ENCODE peak calls at places on chromosome 4, in seven cellular contexts. Z is HCT116, A is SK-N-SH, X is GM12878, Q is HepG2, V is K562, T is H1. U is an unnamed sample.

GRCh38 chr4:14415146-14415545 is 587.1 kb upstream of the CPEB2 start:
- DNase-seq in X (no peak), T (no peak), Z (no peak), Q (no peak), A (no peak), V (no peak), U (no peak)

GRCh38 chr4:2936773-2937145 is 26.4 kb downstream of the NOP14 start:
- DNase-seq in X (peak), Q (no peak), V (no peak), A (no peak), Z (no peak), T (no peak), U (no peak)

GRCh38 chr4:177008071-177008835 is 215.5 kb upstream of the VEGFC start:
- DNase-seq in T (no peak), Z (no peak), A (no peak), Q (no peak), V (no peak), X (no peak), U (no peak)

GRCh38 chr4:105719214-105719613 is 10.6 kb downstream of the GSTCD start:
- DNase-seq in Z (no peak), Q (peak), V (no peak), T (no peak), X (no peak), A (no peak), U (no peak)

GRCh38 chr4:147821555-147821954 is 89.7 kb downstream of the ARHGAP10 start:
- DNase-seq in Q (no peak), X (no peak), Z (no peak), T (no peak), A (no peak), V (no peak), U (no peak)

GRCh38 chr4:185238750-185239149 is 29.4 kb downstream of the SNX25 start:
- DNase-seq in Q (no peak), V (no peak), T (no peak), A (no peak), X (no peak), Z (no peak), U (no peak)

GRCh38 chr4:186191266-186192067 is at the start of gene CYP4V2:
- DNase-seq in X (peak), A (peak), Z (peak), Q (peak), V (peak), T (no peak), U (peak)

GRCh38 chr4:181418491-181418890 is 824.7 kb upstream of the TENM3 start:
- DNase-seq in Q (no peak), V (no peak), T (no peak), X (no peak), Z (no peak), A (no peak), U (no peak)

GRCh38 chr4:105765690-105766407 is 57.3 kb downstream of the GSTCD start:
- DNase-seq in Q (peak), A (no peak), V (peak), T (peak), Z (peak), X (no peak), U (no peak)

GRCh38 chr4:36053931-36054330 is 190.4 kb downstream of the ARAP2 start:
- DNase-seq in A (no peak), Z (no peak), X (no peak), Q (no peak), T (no peak), V (no peak), U (no peak)

GRCh38 chr4:151854731-151855130 is 93.9 kb upstream of the GATB start:
- DNase-seq in A (no peak), X (no peak), Q (no peak), Z (no peak), T (no peak), V (no peak), U (no peak)

GRCh38 chr4:156705291-156705690 is 266.3 kb downstream of the PDGFC start:
- DNase-seq in T (no peak), Q (no peak), A (no peak), Z (no peak), X (no peak), V (no peak), U (no peak)

GRCh38 chr4:65242156-65242846 is 428.0 kb downstream of the EPHA5 start:
- DNase-seq in Q (no peak), Z (no peak), V (no peak), A (no peak), T (no peak), X (no peak), U (no peak)

GRCh38 chr4:110020139-110020538 is 107.5 kb downstream of the EGF start:
- DNase-seq in V (no peak), A (no peak), Z (no peak), T (no peak), X (no peak), Q (peak), U (no peak)

GRCh38 chr4:18842431-18842830 is 820.9 kb upstream of the LCORL start:
- DNase-seq in T (no peak), X (no peak), Q (no peak), V (no peak), A (no peak), Z (no peak), U (no peak)

GRCh38 chr4:94411296-94411695 is 40.4 kb upstream of the PDLIM5 start:
- DNase-seq in Z (no peak), V (no peak), X (no peak), Q (no peak), T (no peak), A (no peak), U (no peak)

GRCh38 chr4:25769251-25769650 is 93.5 kb downstream of the SEL1L3 start:
- DNase-seq in Q (no peak), V (no peak), X (no peak), Z (no peak), A (no peak), T (no peak), U (no peak)

GRCh38 chr4:26459054-26459755 is 31.1 kb downstream of the CCKAR start:
- DNase-seq in A (peak), Q (peak), V (peak), Z (peak), T (peak), X (peak), U (peak)

GRCh38 chr4:160423879-160424451 is 1321.1 kb downstream of the RAPGEF2 start:
- DNase-seq in X (no peak), Z (no peak), V (no peak), T (no peak), A (no peak), Q (no peak), U (no peak)

GRCh38 chr4:68256284-68256683 is 10.8 kb upstream of the TMPRSS11B start:
- DNase-seq in T (no peak), A (no peak), X (no peak), Q (no peak), Z (no peak), V (peak), U (no peak)

GRCh38 chr4:73662709-73663546 is 42.7 kb upstream of the RASSF6 start:
- DNase-seq in A (no peak), X (no peak), Q (no peak), V (peak), Z (peak), T (no peak), U (peak)

GRCh38 chr4:152246659-152247058 is 289.2 kb downstream of the FBXW7 start:
- DNase-seq in T (no peak), V (no peak), Q (no peak), Z (no peak), X (no peak), A (no peak), U (no peak)

GRCh38 chr4:113888006-113888405 is 91.4 kb downstream of the ARSJ start:
- DNase-seq in A (no peak), V (no peak), Z (no peak), T (no peak), X (no peak), Q (no peak), U (no peak)

GRCh38 chr4:114136067-114136466 is 156.6 kb upstream of the ARSJ start:
- DNase-seq in V (no peak), X (no peak), Z (no peak), T (no peak), Q (no peak), A (no peak), U (no peak)

GRCh38 chr4:25817059-25817681 is 45.6 kb downstream of the SEL1L3 start:
- DNase-seq in A (no peak), T (no peak), Q (no peak), X (no peak), V (no peak), Z (no peak), U (no peak)

GRCh38 chr4:67437974-67438713 is 107.2 kb downstream of the CENPC start:
- DNase-seq in X (no peak), A (no peak), Z (no peak), T (no peak), V (no peak), Q (peak), U (no peak)

GRCh38 chr4:68167166-68167565 is 37.5 kb upstream of the TMPRSS11F start:
- DNase-seq in V (no peak), X (no peak), Z (no peak), Q (no peak), T (no peak), A (no peak), U (no peak)

GRCh38 chr4:54800831-54801530 is 143.2 kb downstream of the KIT start:
- DNase-seq in V (no peak), Q (no peak), T (no peak), A (no peak), Z (no peak), X (no peak), U (no peak)

GRCh38 chr4:29948858-29949257 is 771.3 kb upstream of the PCDH7 start:
- DNase-seq in A (no peak), Q (no peak), T (no peak), V (no peak), Z (no peak), X (no peak), U (no peak)

GRCh38 chr4:21819086-21819485 is 129.5 kb downstream of the KCNIP4 start:
- DNase-seq in T (no peak), Q (no peak), Z (no peak), V (no peak), A (no peak), X (no peak), U (no peak)

GRCh38 chr4:80124246-80125211 is 51.5 kb upstream of the ANTXR2 start:
- DNase-seq in X (no peak), V (no peak), Z (no peak), T (no peak), A (no peak), Q (no peak), U (no peak)

GRCh38 chr4:110515676-110516075 is 39.7 kb downstream of the ENPEP start:
- DNase-seq in X (no peak), Q (no peak), Z (no peak), A (no peak), V (no peak), T (no peak), U (peak)

GRCh38 chr4:23999714-24000113 is 109.9 kb upstream of the PPARGC1A start:
- DNase-seq in A (no peak), Q (no peak), T (no peak), V (no peak), X (no peak), Z (no peak), U (no peak)

GRCh38 chr4:3009422-3009821 is 46.1 kb downstream of the GRK4 start:
- DNase-seq in V (peak), Q (peak), Z (peak), T (no peak), A (no peak), X (no peak), U (peak)

GRCh38 chr4:57055873-57056272 is 54.3 kb downstream of the IGFBP7 start:
- DNase-seq in A (peak), X (no peak), T (no peak), Z (no peak), Q (no peak), V (no peak), U (no peak)

GRCh38 chr4:80071643-80072606 is 1.1 kb downstream of the ANTXR2 start:
- DNase-seq in A (no peak), V (peak), Z (no peak), Q (peak), X (peak), T (peak), U (no peak)

GRCh38 chr4:52822583-52823477 is 39.3 kb upstream of the RASL11B start:
- DNase-seq in Z (peak), A (no peak), Q (no peak), T (no peak), X (no peak), V (no peak), U (no peak)

GRCh38 chr4:4541040-4541631 is 712 bp downstream of the STX18 start:
- DNase-seq in V (peak), X (peak), A (no peak), T (no peak), Q (peak), Z (no peak), U (peak)

GRCh38 chr4:7995135-7995534 is 55.5 kb upstream of the AFAP1 start:
- DNase-seq in Z (no peak), X (no peak), V (no peak), T (no peak), A (no peak), Q (no peak), U (no peak)

DNA sequence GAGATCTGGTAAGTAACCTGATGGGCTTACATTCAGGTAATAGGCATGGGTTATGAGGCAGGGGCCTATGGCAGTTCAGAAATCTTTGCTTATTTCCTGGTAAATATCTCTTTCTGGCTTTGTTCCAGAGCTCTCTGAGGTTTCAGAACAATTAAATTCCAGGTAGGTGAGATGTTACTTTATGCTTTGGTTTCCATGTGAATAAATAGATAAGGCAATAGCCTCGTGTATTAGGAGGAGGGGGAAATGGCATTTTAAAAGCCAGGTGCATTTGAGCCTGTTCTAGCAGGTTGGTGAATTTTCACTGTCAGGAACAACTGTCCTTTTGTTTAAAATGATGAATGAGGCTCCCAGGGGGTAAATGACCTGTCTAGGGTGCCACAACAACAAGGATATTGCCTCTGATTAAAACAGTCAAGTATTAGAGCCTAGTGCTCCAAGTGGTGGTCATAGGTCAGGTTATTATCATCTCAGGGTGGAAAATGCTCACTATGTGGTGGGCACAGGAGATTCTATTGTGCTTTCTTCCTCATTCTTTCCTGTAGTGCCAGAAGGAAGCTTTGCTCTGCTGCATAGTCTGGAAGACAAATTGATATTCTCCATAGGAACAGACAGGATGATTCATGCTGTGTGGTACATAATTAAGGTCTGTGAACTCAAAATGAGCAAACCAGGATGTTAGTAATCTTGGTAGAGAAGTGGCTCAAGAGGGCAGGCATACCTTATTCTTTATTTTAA is 296.2 kb downstream of the INPP4B start:
- DNase-seq in T (no peak), A (no peak), Z (peak), V (no peak), X (no peak), Q (no peak), U (no peak)
- TF ChIP-seq JUND in T (no peak), A (peak), Z (peak), V (no peak), X (no peak), Q (no peak), U (no peak)

GRCh38 chr4:85860066-85860465 is 385.1 kb downstream of the ARHGAP24 start:
- DNase-seq in Z (no peak), V (no peak), Q (no peak), T (no peak), A (no peak), X (no peak), U (no peak)

GRCh38 chr4:85854543-85854942 is 379.6 kb downstream of the ARHGAP24 start:
- DNase-seq in A (no peak), T (no peak), V (no peak), X (no peak), Z (no peak), Q (no peak), U (no peak)
- TF ChIP-seq JUND in A (no peak), T (no peak), V (no peak), X (no peak), Z (no peak), Q (no peak), U (no peak)

DNA sequence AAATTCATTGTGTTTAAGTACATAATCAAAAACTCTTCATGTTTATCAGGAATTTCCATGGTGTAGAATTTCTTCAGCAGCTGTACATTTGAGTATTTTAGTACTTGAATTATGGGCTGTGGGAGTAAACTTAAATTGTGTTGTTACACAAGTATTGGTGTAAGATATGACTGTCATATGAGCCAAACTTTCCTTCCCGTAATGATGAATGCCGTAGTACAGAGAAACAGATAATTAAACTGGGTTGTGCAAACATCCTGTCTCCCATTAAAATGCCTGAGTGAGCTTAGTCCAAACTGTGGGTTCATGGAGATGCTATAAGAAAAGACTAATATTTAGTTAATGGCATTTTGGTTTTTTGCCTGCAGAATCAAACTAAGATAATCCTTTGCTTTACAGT is 159.2 kb downstream of the SLC4A4 start:
- DNase-seq in V (no peak), Z (no peak), A (no peak), X (no peak), Q (no peak), T (no peak), U (no peak)
- TF ChIP-seq JUND in V (no peak), Z (no peak), A (no peak), X (no peak), Q (no peak), T (no peak), U (no peak)

GRCh38 chr4:135834471-135834870 is 1632.9 kb upstream of the PABPC4L start:
- DNase-seq in Z (no peak), X (no peak), T (no peak), A (no peak), V (no peak), Q (no peak), U (no peak)
- TF ChIP-seq JUND in Z (no peak), X (no peak), T (no peak), A (no peak), V (no peak), Q (no peak), U (no peak)

DNA sequence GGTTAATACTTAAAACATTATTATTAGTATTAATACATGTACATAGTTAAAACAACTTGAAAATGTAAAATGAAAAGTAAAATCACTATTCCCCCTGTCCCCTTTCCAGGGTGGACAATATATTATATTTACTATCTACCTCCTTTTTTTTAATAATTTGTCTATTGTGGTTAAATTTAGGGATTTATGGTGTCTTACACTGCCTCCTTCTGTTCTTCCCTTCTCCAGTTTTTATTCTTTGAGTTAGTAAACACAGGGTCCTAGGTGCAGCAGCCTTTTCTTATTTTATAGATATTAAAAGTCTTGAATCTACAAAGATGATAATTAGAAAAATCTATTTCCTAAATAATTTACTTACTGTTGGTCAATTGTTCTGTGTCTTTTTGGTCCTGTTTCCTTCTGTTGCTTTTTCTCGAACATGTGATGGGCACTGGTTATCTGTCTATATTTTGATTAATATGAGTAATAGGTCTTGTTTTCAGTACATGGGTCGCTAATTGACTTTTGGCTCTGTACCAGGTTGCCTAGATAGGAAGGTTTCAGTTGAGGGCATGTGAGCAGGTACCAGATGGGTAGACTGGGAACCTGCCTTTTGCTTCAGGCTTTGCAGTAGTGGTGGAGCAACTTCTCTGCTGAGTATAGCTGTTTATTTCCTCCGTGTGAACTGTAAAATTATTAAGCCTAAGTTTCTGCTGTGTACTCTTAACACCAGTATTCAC is 1.1 kb downstream of the NUDT9 start:
- DNase-seq in V (no peak), Q (no peak), A (peak), Z (no peak), T (no peak), X (no peak), U (no peak)
- TF ChIP-seq JUND in V (no peak), Q (no peak), A (no peak), Z (no peak), T (no peak), X (no peak), U (no peak)

GRCh38 chr4:96134806-96135205 is 294.9 kb downstream of the PDHA2 start:
- DNase-seq in T (no peak), Q (no peak), V (no peak), X (no peak), A (no peak), Z (no peak), U (no peak)

GRCh38 chr4:96139251-96139929 is 299.5 kb downstream of the PDHA2 start:
- DNase-seq in V (no peak), X (no peak), T (no peak), Z (no peak), Q (no peak), A (no peak), U (no peak)

GRCh38 chr4:96131186-96131585 is 291.3 kb downstream of the PDHA2 start:
- DNase-seq in V (no peak), A (no peak), Z (no peak), T (no peak), Q (no peak), X (no peak), U (no peak)

GRCh38 chr4:96136056-96136455 is 296.2 kb downstream of the PDHA2 start:
- DNase-seq in V (no peak), Q (no peak), A (no peak), Z (no peak), X (no peak), T (no peak), U (no peak)
- TF ChIP-seq JUND in V (no peak), Q (no peak), A (no peak), Z (no peak), X (no peak), T (no peak), U (no peak)